ENCODE peak calls at places on chromosomes 16 and 17, in five cellular contexts. H is IMR-90, L is PC-3, M is neural progenitor cell, P is SK-N-SH. A is an unnamed sample. For H3K27me3, the result is how much of the 10 kb centered on the place peaks cover.

GRCh38 chr16:89034573-89034961 is 57.6 kb upstream of the CBFA2T3 start:
- DNase-seq in H (no peak), L (no peak), M (no peak), P (no peak), A (no peak)

GRCh38 chr17:35295686-35296085 is 52.8 kb downstream of the SLFN5 start:
- DNase-seq in H (no peak), L (peak), M (no peak), P (no peak), A (no peak)

GRCh38 chr16:66254751-66255150 is 111.7 kb upstream of the CDH5 start:
- DNase-seq in H (peak), L (no peak), M (no peak), P (no peak), A (peak)

GRCh38 chr17:55089955-55090573 is 121.5 kb downstream of the STXBP4 start:
- DNase-seq in H (peak), L (peak), M (peak), P (no peak), A (peak)

GRCh38 chr17:850828-851759 is 68.9 kb downstream of the MRM3 start:
- DNase-seq in H (peak), L (no peak), M (peak), P (peak), A (no peak)

GRCh38 chr16:64440421-64440831 is 681.4 kb downstream of the CDH11 start:
- DNase-seq in H (peak), L (peak), M (no peak), P (no peak), A (peak)

GRCh38 chr16:82995286-82995926 is 368.6 kb downstream of the CDH13 start:
- DNase-seq in H (no peak), L (no peak), M (no peak), P (no peak), A (no peak)

GRCh38 chr17:56822725-56823124 is 11.0 kb downstream of the C17orf67 start:
- DNase-seq in H (no peak), L (no peak), M (no peak), P (no peak), A (no peak)

GRCh38 chr17:29615492-29616299 is 7.0 kb downstream of the CORO6 start:
- DNase-seq in H (peak), L (peak), M (peak), P (peak), A (peak)

GRCh38 chr16:85126731-85127662 is 14.7 kb upstream of the CIBAR2 start:
- DNase-seq in H (peak), L (peak), M (peak), P (peak), A (peak)

GRCh38 chr16:51290410-51290809 is 139.3 kb upstream of the SALL1 start:
- DNase-seq in H (no peak), L (no peak), M (no peak), P (no peak), A (no peak)

GRCh38 chr17:36506831-36507230 is 20.4 kb downstream of the ZNHIT3 start:
- DNase-seq in H (no peak), L (no peak), M (no peak), P (no peak), A (no peak)

GRCh38 chr16:1932050-1933028 is 10.7 kb downstream of the MSRB1 start:
- DNase-seq in H (no peak), L (peak), M (peak), P (no peak), A (no peak)

GRCh38 chr17:13437966-13438779 is 163.6 kb downstream of the HS3ST3A1 start:
- DNase-seq in H (no peak), L (peak), M (peak), P (no peak), A (peak)

GRCh38 chr16:23869052-23869451 is 33.3 kb downstream of the PRKCB start:
- DNase-seq in H (no peak), L (no peak), M (peak), P (no peak), A (no peak)

GRCh38 chr17:31307640-31308039 is 6.2 kb downstream of the EVI2B start:
- DNase-seq in H (no peak), L (no peak), M (no peak), P (no peak), A (no peak)

GRCh38 chr17:36939059-36939943 is 2.0 kb downstream of the LHX1 start:
- DNase-seq in H (no peak), L (no peak), M (peak), P (no peak), A (no peak)

GRCh38 chr17:45894022-45894784 is at the start of gene MAPT:
- DNase-seq in H (peak), L (peak), M (peak), P (peak), A (peak)

GRCh38 chr17:35169964-35170363 is 22.3 kb downstream of the UNC45B start:
- DNase-seq in H (no peak), L (no peak), M (no peak), P (no peak), A (no peak)

GRCh38 chr16:85750827-85751641 is at the start of gene C16orf74:
- DNase-seq in H (peak), L (peak), M (peak), P (peak), A (no peak)

GRCh38 chr16:57651344-57652333 is 16.5 kb upstream of the ADGRG3 start:
- DNase-seq in H (no peak), L (no peak), M (no peak), P (no peak), A (no peak)

GRCh38 chr17:65011047-65011446 is 45.5 kb downstream of the GNA13 start:
- DNase-seq in H (no peak), L (no peak), M (no peak), P (no peak), A (no peak)

GRCh38 chr17:60601443-60602384 is 1.7 kb downstream of the PPM1D start:
- DNase-seq in H (peak), L (peak), M (peak), P (peak), A (peak)

GRCh38 chr17:29140051-29140582 is 40.1 kb downstream of the MYO18A start:
- DNase-seq in H (peak), L (peak), M (peak), P (peak), A (no peak)

GRCh38 chr16:30185683-30186421 is 2.5 kb downstream of the CORO1A start:
- DNase-seq in H (no peak), L (no peak), M (no peak), P (peak), A (no peak)

GRCh38 chr17:19753661-19754463 is 5.8 kb upstream of the ALDH3A1 start:
- DNase-seq in H (no peak), L (peak), M (peak), P (no peak), A (no peak)

GRCh38 chr17:4599505-4600281 is 15.4 kb downstream of the SMTNL2 start:
- DNase-seq in H (peak), L (peak), M (peak), P (peak), A (no peak)

GRCh38 chr16:73057369-73058210 is 9.7 kb upstream of the ZFHX3 start:
- DNase-seq in H (no peak), L (no peak), M (peak), P (peak), A (no peak)

GRCh38 chr16:11801481-11802021 is 4.5 kb upstream of the ZC3H7A start:
- DNase-seq in H (peak), L (peak), M (no peak), P (no peak), A (peak)

GRCh38 chr17:36675786-36676185 is 74.4 kb downstream of the MRM1 start:
- DNase-seq in H (no peak), L (no peak), M (no peak), P (no peak), A (no peak)

GRCh38 chr17:4436846-4437245 is 3.1 kb downstream of the SPNS3 start:
- DNase-seq in H (no peak), L (no peak), M (no peak), P (no peak), A (no peak)

GRCh38 chr16:3520398-3520797 is 19.6 kb downstream of the CLUAP1 start:
- DNase-seq in H (peak), L (no peak), M (no peak), P (no peak), A (peak)

GRCh38 chr17:28725166-28725659 is 820 bp downstream of the TLCD1 start:
- DNase-seq in H (peak), L (peak), M (no peak), P (no peak), A (peak)

GRCh38 chr17:67474081-67474661 is 97.1 kb downstream of the PITPNC1 start:
- DNase-seq in H (peak), L (no peak), M (peak), P (no peak), A (peak)

GRCh38 chr17:39763046-39763800 is 25.5 kb downstream of the GRB7 start:
- DNase-seq in H (peak), L (peak), M (no peak), P (no peak), A (peak)

GRCh38 chr17:39757931-39758873 is 20.5 kb downstream of the GRB7 start:
- DNase-seq in H (no peak), L (no peak), M (no peak), P (no peak), A (peak)

GRCh38 chr17:39765159-39765558 is 27.4 kb downstream of the GRB7 start:
- DNase-seq in H (no peak), L (no peak), M (no peak), P (no peak), A (no peak)

GRCh38 chr17:39759204-39759603 is 21.5 kb downstream of the GRB7 start:
- DNase-seq in H (no peak), L (no peak), M (no peak), P (no peak), A (no peak)

DNA sequence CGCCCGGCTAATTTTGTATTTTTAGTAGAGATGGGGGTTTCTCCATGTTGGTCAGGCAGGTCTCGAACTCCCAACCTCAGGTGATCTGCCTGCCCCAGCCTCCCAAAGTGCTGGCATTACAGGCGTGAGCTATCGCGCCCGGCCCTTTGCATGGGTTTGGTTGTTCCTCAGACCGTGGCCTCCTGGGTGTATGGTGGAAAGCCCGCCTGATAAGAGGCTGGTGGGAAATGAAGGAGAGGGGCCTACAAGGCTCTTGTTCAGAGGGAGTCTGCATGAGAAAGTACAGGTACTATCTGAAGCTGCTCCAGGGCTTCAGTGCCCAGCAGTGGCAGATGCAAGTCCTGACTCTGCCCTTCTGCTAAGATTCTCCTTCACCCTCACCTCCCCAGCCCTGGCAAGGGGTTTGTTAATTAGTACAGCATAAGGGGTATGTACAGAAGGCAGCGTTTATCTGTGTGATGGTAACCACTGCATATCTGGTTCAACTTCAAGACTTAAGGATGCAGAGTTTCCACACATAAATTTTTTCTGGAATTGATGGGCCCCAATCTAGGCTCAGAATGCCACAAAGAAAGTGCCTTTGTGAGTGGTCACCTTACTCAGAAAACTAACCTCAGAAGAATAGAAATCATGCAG is 24.2 kb downstream of the GRB7 start:
- DNase-seq in H (no peak), L (no peak), M (no peak), P (no peak), A (no peak)
- H3K4me2 ChIP-seq in H (no peak), L (no peak), M (no peak), P (no peak), A (no peak)

GRCh38 chr17:76007131-76007849 is 6.6 kb downstream of the CDK3 start:
- DNase-seq in H (no peak), L (peak), M (no peak), P (no peak), A (no peak)
- H3K4me3 ChIP-seq in H (no peak), L (no peak), M (no peak), P (no peak), A (no peak)

GRCh38 chr17:42674755-42675347 is 1.9 kb downstream of the PLEKHH3 start:
- DNase-seq in H (no peak), L (no peak), M (peak), P (no peak), A (no peak)
- H3K27me3 ChIP-seq in H (under half), L (under half), M (half or more), P (under half), A (under half)

DNA sequence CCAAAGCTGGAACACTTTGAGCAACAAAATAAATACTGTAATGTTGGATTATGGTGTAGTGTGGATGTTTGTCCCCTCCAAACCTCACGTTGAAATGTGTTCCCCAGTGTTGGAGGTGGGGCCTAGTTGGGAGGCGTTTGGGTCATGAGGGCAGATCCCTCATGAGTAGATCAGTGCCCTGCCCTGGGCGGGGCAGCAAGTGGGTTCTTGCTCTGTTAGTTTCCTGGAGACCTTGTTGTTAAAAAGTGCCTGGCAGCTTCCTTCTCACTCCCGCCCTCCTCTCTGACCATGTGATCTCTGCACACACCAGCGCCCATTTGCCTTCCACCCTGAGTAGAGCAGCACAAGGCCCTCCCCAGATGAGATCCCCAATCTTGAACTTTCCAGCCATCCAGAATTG is 67.6 kb downstream of the MPRIP start:
- DNase-seq in H (no peak), L (no peak), M (no peak), P (no peak), A (no peak)
- H3K4me2 ChIP-seq in H (no peak), L (no peak), M (no peak), P (no peak), A (no peak)

GRCh38 chr16:87540072-87540976 is 47.5 kb upstream of the ZCCHC14 start:
- DNase-seq in H (no peak), L (no peak), M (no peak), P (no peak), A (no peak)

GRCh38 chr16:87539113-87539512 is 46.3 kb upstream of the ZCCHC14 start:
- DNase-seq in H (no peak), L (no peak), M (no peak), P (no peak), A (no peak)

GRCh38 chr16:87541882-87542234 is 49.0 kb upstream of the ZCCHC14 start:
- DNase-seq in H (no peak), L (no peak), M (no peak), P (no peak), A (no peak)

GRCh38 chr16:87542531-87543102 is 49.8 kb upstream of the ZCCHC14 start:
- DNase-seq in H (no peak), L (no peak), M (no peak), P (no peak), A (no peak)

DNA sequence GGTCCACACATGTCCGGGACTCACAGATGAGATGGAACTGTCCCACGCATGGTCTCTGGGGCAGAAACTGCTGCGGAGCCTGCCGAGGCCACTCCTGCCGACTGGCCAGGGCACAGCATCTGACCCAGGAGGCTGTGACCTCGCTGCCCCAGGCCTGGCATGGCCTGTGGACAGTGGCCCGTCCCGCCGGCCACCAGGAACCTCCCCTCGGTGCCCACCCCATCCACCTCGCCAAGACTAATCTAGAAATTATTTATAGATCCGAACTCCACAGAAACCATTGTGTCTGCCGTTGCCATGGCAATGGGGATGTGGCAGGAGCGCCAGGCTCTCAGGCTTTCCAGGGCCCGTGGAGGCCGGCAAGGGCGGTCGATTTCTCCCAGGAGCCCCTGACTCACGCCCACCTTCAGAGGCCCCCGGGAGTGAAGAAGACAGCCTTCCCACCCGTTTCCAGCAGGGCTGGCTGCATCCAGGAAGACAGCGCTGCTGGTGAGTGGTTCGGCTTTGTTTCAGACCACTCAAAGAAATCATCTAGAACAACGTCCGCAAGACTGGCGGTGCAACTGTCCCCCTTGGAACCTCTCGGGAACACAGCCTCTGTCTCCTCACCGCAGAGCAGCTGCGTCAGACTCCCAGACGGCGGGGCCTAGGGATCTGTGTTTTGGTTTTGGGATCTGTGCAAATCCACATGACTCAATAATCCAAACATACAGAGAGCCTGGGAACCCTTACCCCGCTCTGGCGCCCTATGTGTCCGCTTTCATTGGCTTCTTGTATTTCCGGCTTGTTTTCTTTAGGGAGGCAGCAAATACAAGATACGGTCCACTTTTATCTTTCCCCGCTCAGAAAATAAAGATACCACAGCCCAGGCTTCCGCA is 48.4 kb upstream of the ZCCHC14 start:
- DNase-seq in H (peak), L (peak), M (peak), P (peak), A (peak)
- H3K4me3 ChIP-seq in H (no peak), L (peak), M (no peak), P (no peak), A (peak)

GRCh38 chr17:27647755-27648154 is 16.8 kb downstream of the LGALS9 start:
- DNase-seq in H (no peak), L (no peak), M (no peak), P (no peak), A (no peak)
- H3K27me3 ChIP-seq in H (under half), L (under half), M (under half), P (under half), A (under half)

GRCh38 chr17:78900816-78901215 is 2.2 kb downstream of the CEP295NL start:
- DNase-seq in H (no peak), L (no peak), M (no peak), P (no peak), A (no peak)

GRCh38 chr17:78897639-78897996 is 5.4 kb downstream of the CEP295NL start:
- DNase-seq in H (no peak), L (no peak), M (no peak), P (no peak), A (no peak)

GRCh38 chr17:78898075-78898836 is 4.7 kb downstream of the CEP295NL start:
- DNase-seq in H (no peak), L (no peak), M (no peak), P (no peak), A (no peak)

GRCh38 chr17:78899361-78900260 is 3.4 kb downstream of the CEP295NL start:
- DNase-seq in H (no peak), L (no peak), M (peak), P (peak), A (no peak)

DNA sequence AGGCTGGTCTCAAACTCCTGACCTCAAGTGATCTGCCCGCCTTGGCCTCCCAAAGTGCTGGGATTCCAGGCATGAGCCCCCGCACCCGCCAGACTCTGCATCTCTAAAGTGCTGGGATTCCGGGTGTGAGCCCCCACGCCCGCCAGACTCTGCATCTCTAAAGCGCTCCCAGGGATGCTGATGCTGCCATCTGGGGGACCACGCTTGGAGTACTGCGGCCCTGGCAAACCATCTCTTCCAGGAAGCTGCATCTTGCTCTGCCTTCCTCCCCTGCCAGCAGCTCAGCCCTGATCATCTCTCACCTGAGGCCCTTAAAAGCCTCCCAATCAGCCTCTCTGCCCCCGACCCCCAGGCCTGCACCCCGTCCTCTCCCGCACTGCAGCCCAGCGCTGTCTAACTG is 4.1 kb downstream of the CEP295NL start:
- DNase-seq in H (no peak), L (no peak), M (no peak), P (no peak), A (no peak)
- H3K4me2 ChIP-seq in H (no peak), L (no peak), M (peak), P (no peak), A (no peak)

GRCh38 chr16:8561496-8561895 is 28.8 kb downstream of the TMEM114 start:
- DNase-seq in H (no peak), L (no peak), M (no peak), P (no peak), A (no peak)
- H3K4me3 ChIP-seq in H (no peak), L (no peak), M (no peak), P (no peak), A (no peak)

GRCh38 chr17:79323556-79323955 is 248.9 kb downstream of the ENGASE start:
- DNase-seq in H (no peak), L (no peak), M (no peak), P (no peak), A (no peak)

GRCh38 chr17:79325707-79326106 is 251.1 kb downstream of the ENGASE start:
- DNase-seq in H (no peak), L (peak), M (peak), P (no peak), A (no peak)

GRCh38 chr17:79322216-79323123 is 247.8 kb downstream of the ENGASE start:
- DNase-seq in H (no peak), L (no peak), M (no peak), P (no peak), A (no peak)

GRCh38 chr17:79326814-79327213 is 252.2 kb downstream of the ENGASE start:
- DNase-seq in H (no peak), L (no peak), M (no peak), P (no peak), A (no peak)

GRCh38 chr17:79324219-79324618 is 249.6 kb downstream of the ENGASE start:
- DNase-seq in H (no peak), L (no peak), M (no peak), P (no peak), A (no peak)
- H3K27me3 ChIP-seq in H (under half), L (half or more), M (under half), P (under half), A (under half)

GRCh38 chr17:38561416-38562214 is 44.1 kb downstream of the SRCIN1 start:
- DNase-seq in H (no peak), L (no peak), M (peak), P (no peak), A (no peak)

GRCh38 chr17:38562215-38562569 is 43.6 kb downstream of the SRCIN1 start:
- DNase-seq in H (no peak), L (no peak), M (no peak), P (no peak), A (no peak)

GRCh38 chr17:38563362-38564253 is 42.1 kb downstream of the SRCIN1 start:
- DNase-seq in H (no peak), L (no peak), M (peak), P (no peak), A (no peak)

GRCh38 chr17:38564254-38564605 is 41.5 kb downstream of the SRCIN1 start:
- DNase-seq in H (no peak), L (no peak), M (no peak), P (no peak), A (no peak)

GRCh38 chr17:38562903-38563302 is 42.8 kb downstream of the SRCIN1 start:
- DNase-seq in H (no peak), L (no peak), M (peak), P (no peak), A (no peak)
- H3K4me2 ChIP-seq in H (no peak), L (no peak), M (peak), P (no peak), A (no peak)

A was measured in astrocyte.